ENCODE peak calls at places on chromosome 21, in nine cellular contexts. Z, K, N, I, T, U, E, J and A are unnamed samples.

GRCh38 chr21:44881586-44881939 is 8.1 kb upstream of the PTTG1IP start:
- DNase-seq in T (no peak), U (no peak), Z (no peak), J (no peak), K (no peak), E (no peak), I (no peak), N (no peak), A (peak)

GRCh38 chr21:45590726-45591618 is 48.7 kb upstream of the SLC19A1 start:
- DNase-seq in E (no peak), U (no peak), N (no peak), K (peak), Z (peak), T (peak), J (no peak), I (peak), A (no peak)

GRCh38 chr21:37338671-37339526 is 27.7 kb upstream of the DYRK1A start:
- DNase-seq in J (no peak), Z (peak), N (peak), T (no peak), K (no peak), U (peak), I (peak), E (peak), A (peak)

GRCh38 chr21:42859891-42860230 is 19.5 kb downstream of the WDR4 start:
- DNase-seq in J (no peak), I (no peak), N (no peak), E (no peak), U (no peak), Z (no peak), T (no peak), K (no peak), A (no peak)

GRCh38 chr21:25925936-25926335 is 191.2 kb downstream of the GABPA start:
- DNase-seq in J (no peak), T (no peak), Z (peak), N (no peak), U (no peak), K (no peak), E (peak), I (no peak), A (peak)

GRCh38 chr21:36613064-36613463 is 85.9 kb upstream of the SIM2 start:
- DNase-seq in K (no peak), T (no peak), J (no peak), U (no peak), E (peak), I (no peak), N (no peak), Z (no peak), A (peak)

GRCh38 chr21:44742418-44743153 is 31.2 kb upstream of the TSPEAR start:
- DNase-seq in U (no peak), N (peak), T (no peak), K (no peak), J (no peak), I (no peak), E (peak), Z (no peak), A (no peak)

GRCh38 chr21:15437873-15438272 is 291.9 kb upstream of the USP25 start:
- DNase-seq in U (no peak), E (peak), Z (no peak), K (peak), J (no peak), N (no peak), T (no peak), I (no peak), A (peak)

GRCh38 chr21:32411366-32412161 is 942 bp upstream of the EVA1C start:
- DNase-seq in Z (peak), I (peak), E (peak), K (no peak), N (peak), T (no peak), J (no peak), U (peak), A (peak)

GRCh38 chr21:39681257-39681656 is 63.7 kb upstream of the IGSF5 start:
- DNase-seq in K (no peak), E (peak), I (no peak), Z (no peak), J (no peak), U (peak), T (no peak), N (no peak), A (no peak)

GRCh38 chr21:14587266-14587665 is 41.2 kb upstream of the SAMSN1 start:
- DNase-seq in I (no peak), T (no peak), E (no peak), U (no peak), J (no peak), Z (no peak), N (no peak), K (no peak), A (no peak)

GRCh38 chr21:38506606-38507331 is 8.5 kb upstream of the ERG start:
- DNase-seq in K (no peak), Z (no peak), I (peak), J (no peak), E (no peak), N (no peak), T (no peak), U (no peak), A (peak)

GRCh38 chr21:29238967-29239289 is 59.8 kb upstream of the BACH1 start:
- DNase-seq in E (peak), J (no peak), Z (no peak), U (no peak), K (no peak), T (no peak), I (no peak), N (no peak), A (no peak)

GRCh38 chr21:46054447-46054846 is 43.5 kb upstream of the COL6A2 start:
- DNase-seq in I (no peak), J (no peak), U (peak), K (no peak), N (no peak), Z (no peak), E (no peak), T (no peak), A (peak)

GRCh38 chr21:45248893-45249381 is 38.8 kb downstream of the POFUT2 start:
- DNase-seq in J (no peak), I (no peak), T (no peak), N (no peak), K (no peak), U (peak), E (no peak), Z (no peak), A (peak)

GRCh38 chr21:44568261-44568660 is 5.3 kb upstream of the KRTAP10-4 start:
- DNase-seq in K (no peak), N (no peak), J (no peak), Z (no peak), E (no peak), I (no peak), T (no peak), U (no peak), A (no peak)

GRCh38 chr21:26534517-26534916 is 38.6 kb downstream of the CYYR1 start:
- DNase-seq in E (no peak), N (no peak), T (no peak), K (no peak), I (no peak), J (no peak), U (no peak), Z (no peak), A (no peak)

GRCh38 chr21:14084701-14085100 is 126.1 kb downstream of the LIPI start:
- DNase-seq in U (no peak), T (no peak), I (no peak), E (no peak), K (no peak), Z (no peak), N (no peak), J (no peak), A (no peak)

GRCh38 chr21:31537872-31538576 is 121.5 kb upstream of the SOD1 start:
- DNase-seq in N (no peak), J (no peak), T (no peak), U (no peak), Z (no peak), E (no peak), K (no peak), I (no peak), A (no peak)

GRCh38 chr21:45308211-45309068 is 20.7 kb upstream of the POFUT2 start:
- DNase-seq in Z (no peak), I (peak), U (no peak), N (no peak), E (peak), K (no peak), J (no peak), T (no peak), A (peak)

GRCh38 chr21:45335761-45336534 is 48.3 kb upstream of the POFUT2 start:
- DNase-seq in I (peak), K (no peak), E (no peak), U (no peak), J (no peak), T (no peak), Z (no peak), N (no peak), A (no peak)

GRCh38 chr21:17370750-17371325 is 142.0 kb upstream of the CXADR start:
- DNase-seq in T (no peak), Z (no peak), N (no peak), J (no peak), I (no peak), K (no peak), U (no peak), E (peak), A (no peak)

GRCh38 chr21:31564439-31564838 is 95.1 kb upstream of the SOD1 start:
- DNase-seq in K (no peak), T (no peak), E (no peak), N (no peak), Z (no peak), I (no peak), J (no peak), U (no peak), A (no peak)

GRCh38 chr21:33042812-33043211 is 17.1 kb downstream of the OLIG2 start:
- DNase-seq in N (peak), T (no peak), J (no peak), K (no peak), U (no peak), Z (no peak), I (no peak), E (peak), A (peak)

GRCh38 chr21:45975017-45975595 is 6.5 kb upstream of the COL6A1 start:
- DNase-seq in E (no peak), Z (peak), U (no peak), J (no peak), I (peak), N (no peak), T (no peak), K (no peak), A (peak)

GRCh38 chr21:41726970-41727783 is 39.7 kb downstream of the RIPK4 start:
- DNase-seq in I (peak), U (peak), N (peak), T (no peak), Z (peak), K (no peak), J (no peak), E (peak), A (peak)

GRCh38 chr21:35020446-35020845 is 28.7 kb downstream of the RUNX1 start:
- DNase-seq in E (no peak), J (no peak), I (no peak), N (no peak), T (peak), Z (no peak), K (no peak), U (no peak), A (no peak)

GRCh38 chr21:42997053-42997452 is 22.7 kb downstream of the PKNOX1 start:
- DNase-seq in E (peak), U (peak), I (peak), T (no peak), K (no peak), J (no peak), N (no peak), Z (peak), A (peak)

GRCh38 chr21:44051462-44051941 is 39.4 kb downstream of the TRAPPC10 start:
- DNase-seq in Z (peak), I (peak), E (peak), J (no peak), T (no peak), N (no peak), U (no peak), K (no peak), A (no peak)

GRCh38 chr21:31666445-31667010 is 7.0 kb downstream of the SOD1 start:
- DNase-seq in I (no peak), N (no peak), Z (no peak), K (no peak), U (no peak), E (peak), J (no peak), T (no peak), A (no peak)

GRCh38 chr21:45922648-45923047 is 58.9 kb upstream of the COL6A1 start:
- DNase-seq in N (no peak), K (no peak), E (no peak), T (no peak), U (no peak), J (no peak), I (no peak), Z (no peak), A (no peak)

GRCh38 chr21:46486481-46487000 is 27.9 kb downstream of the DIP2A start:
- DNase-seq in J (no peak), K (no peak), T (no peak), Z (no peak), I (no peak), U (no peak), N (no peak), E (no peak), A (no peak)

GRCh38 chr21:37368536-37369279 is 2.1 kb downstream of the DYRK1A start:
- DNase-seq in J (no peak), K (no peak), T (no peak), I (no peak), E (peak), Z (no peak), N (no peak), U (no peak), A (peak)

GRCh38 chr21:18144341-18144740 is 100.3 kb upstream of the CHODL start:
- DNase-seq in T (no peak), Z (no peak), N (no peak), U (no peak), K (no peak), E (no peak), I (no peak), J (no peak), A (no peak)

GRCh38 chr21:43846430-43846829 is 18.6 kb upstream of the AGPAT3 start:
- DNase-seq in N (no peak), J (no peak), T (no peak), I (no peak), K (no peak), U (no peak), E (no peak), Z (no peak), A (no peak)

GRCh38 chr21:28875078-28875477 is 117.6 kb downstream of the LTN1 start:
- DNase-seq in K (no peak), N (no peak), E (no peak), T (no peak), J (no peak), U (no peak), I (no peak), Z (no peak), A (peak)

GRCh38 chr21:27831821-27832569 is 865.1 kb upstream of the ADAMTS5 start:
- DNase-seq in N (no peak), J (no peak), K (no peak), E (peak), U (peak), Z (no peak), I (no peak), T (no peak), A (no peak)